ENCODE peak calls at places on chromosomes 13 and 19, in five cellular contexts. Q is stimulated activated CD4-positive, alpha-beta T cell treated with anti-CD3 and anti-CD28 coated beads, TNF-alpha, amount 100 ng/mL, for 1 hour; C is fibroblast of mammary gland; N is T-helper 9 cell; V is activated naive CD4-positive, alpha-beta T cell. A is an unnamed sample.

GRCh38 chr13:75581874-75582640 is 32.5 kb downstream of the UCHL3 start:
- DNase-seq in Q (no peak), N (no peak), V (no peak), C (no peak), A (no peak)

GRCh38 chr13:67033170-67033569 is 197.0 kb downstream of the PCDH9 start:
- DNase-seq in V (no peak), Q (no peak), C (no peak), N (no peak), A (no peak)

GRCh38 chr19:35712910-35713845 is 4.6 kb upstream of the KMT2B start:
- DNase-seq in N (no peak), C (peak), Q (no peak), V (peak), A (no peak)

GRCh38 chr13:45353895-45354294 is 12.9 kb upstream of the TPT1 start:
- DNase-seq in Q (no peak), V (no peak), N (no peak), C (no peak), A (no peak)

GRCh38 chr19:41945135-41945766 is 13.9 kb downstream of the RABAC1 start:
- DNase-seq in N (peak), C (no peak), Q (peak), V (peak), A (no peak)

GRCh38 chr19:15332311-15332996 is at the start of gene BRD4:
- DNase-seq in Q (peak), C (peak), N (peak), V (peak), A (peak)

GRCh38 chr19:49355890-49356289 is 6.3 kb downstream of the TEAD2 start:
- DNase-seq in N (no peak), C (peak), V (no peak), Q (no peak), A (no peak)

GRCh38 chr13:74133657-74134201 is 475 bp downstream of the KLF12 start:
- DNase-seq in Q (peak), C (peak), N (peak), V (peak), A (peak)

GRCh38 chr19:46574533-46574932 is 26.6 kb upstream of the CALM3 start:
- DNase-seq in C (peak), N (peak), Q (no peak), V (no peak), A (no peak)

GRCh38 chr13:91574756-91575155 is 176.3 kb downstream of the GPC5 start:
- DNase-seq in C (no peak), Q (no peak), V (no peak), N (no peak), A (no peak)

GRCh38 chr13:33080962-33081655 is 64.9 kb downstream of the KL start:
- DNase-seq in C (peak), V (no peak), Q (no peak), N (no peak), A (peak)

GRCh38 chr19:49890349-49891311 is 6.1 kb downstream of the IL4I1 start:
- DNase-seq in V (peak), Q (peak), C (no peak), N (peak), A (no peak)

GRCh38 chr13:52955505-52955904 is 73.1 kb upstream of the OLFM4 start:
- DNase-seq in V (no peak), N (no peak), Q (no peak), C (no peak), A (no peak)

GRCh38 chr13:42549555-42549941 is 24.4 kb upstream of the TNFSF11 start:
- DNase-seq in C (no peak), Q (no peak), N (no peak), V (no peak), A (no peak)

GRCh38 chr13:39870197-39870746 is 214.8 kb downstream of the COG6 start:
- DNase-seq in C (peak), Q (no peak), N (no peak), V (no peak), A (no peak)

GRCh38 chr19:28960986-28961705 is 251.8 kb downstream of the UQCRFS1 start:
- DNase-seq in N (no peak), V (no peak), Q (no peak), C (peak), A (peak)

GRCh38 chr13:44292545-44292944 is 81.1 kb upstream of the SERP2 start:
- DNase-seq in Q (no peak), V (no peak), C (no peak), N (no peak), A (no peak)

GRCh38 chr13:84917252-84917878 is 881.9 kb downstream of the SLITRK6 start:
- DNase-seq in C (peak), V (no peak), Q (no peak), N (no peak), A (peak)

GRCh38 chr13:36101157-36101556 is 30.0 kb downstream of the DCLK1 start:
- DNase-seq in Q (no peak), N (no peak), C (no peak), V (no peak), A (no peak)

GRCh38 chr13:79096099-79096498 is 310.0 kb downstream of the RBM26 start:
- DNase-seq in N (no peak), C (no peak), Q (no peak), V (no peak), A (no peak)

GRCh38 chr19:12669272-12670158 is 2.9 kb downstream of the WDR83 start:
- DNase-seq in Q (peak), C (peak), V (peak), N (peak), A (peak)

GRCh38 chr13:26037302-26037701 is 14.5 kb downstream of the SHISA2 start:
- DNase-seq in V (no peak), Q (no peak), C (no peak), N (no peak), A (peak)

GRCh38 chr19:46299004-46299509 is 2.2 kb downstream of the HIF3A start:
- DNase-seq in Q (no peak), C (peak), V (no peak), N (no peak), A (peak)

GRCh38 chr19:39765091-39766076 is 13.3 kb upstream of the LEUTX start:
- DNase-seq in V (peak), N (peak), C (peak), Q (no peak), A (peak)

GRCh38 chr19:8001995-8002849 is 3.2 kb downstream of the ELAVL1 start:
- DNase-seq in Q (peak), V (peak), C (peak), N (peak), A (peak)

GRCh38 chr19:18856385-18857126 is 24.8 kb downstream of the UPF1 start:
- DNase-seq in C (peak), N (no peak), Q (no peak), V (no peak), A (peak)

GRCh38 chr13:108155185-108156106 is 59.9 kb downstream of the LIG4 start:
- DNase-seq in Q (peak), N (peak), C (peak), V (peak), A (peak)